ENCODE peak calls at places on chromosomes 7 and 10, in seven cellular contexts. L is ovary; K is A549; P is heart right ventricle; J is right cardiac atrium; W is CD8-positive, alpha-beta T cell; Y is tibial artery. Z is an unnamed sample.
A peak's percentile ranks its signal among the peaks of the same experiment; 100 is the strongest.

GRCh38 chr10:562142-562541 is 127.3 kb downstream of the DIP2C start:
- DNase-seq in L (no peak), K (no peak), P (no peak), J (no peak), W (no peak), Y (no peak), Z (no peak)

GRCh38 chr10:45375101-45375500 is 1.1 kb downstream of the ALOX5 start:
- DNase-seq in L (no peak), K (no peak), P (no peak), J (no peak), W (no peak), Y (no peak), Z (no peak)

GRCh38 chr7:89238156-89238555 is 442.6 kb upstream of the TEX47 start:
- DNase-seq in L (no peak), K (no peak), P (no peak), J (no peak), W (no peak), Y (no peak), Z (no peak)

GRCh38 chr7:133575726-133576125 is 322.8 kb downstream of the EXOC4 start:
- DNase-seq in L (no peak), K (no peak), P (no peak), J (no peak), W (no peak), Y (no peak), Z (no peak)

GRCh38 chr10:8705415-8705814 is 650.9 kb downstream of the GATA3 start:
- DNase-seq in L (no peak), K (no peak), P (no peak), J (no peak), W (no peak), Y (no peak), Z (no peak)

GRCh38 chr10:21505711-21506278 is 19.7 kb downstream of the SKIDA1 start:
- DNase-seq in L (no peak), K (no peak), P (no peak), J (no peak), W (no peak), Y (no peak), Z (no peak)

GRCh38 chr7:111986601-111987000 is 219.6 kb downstream of the DOCK4 start:
- DNase-seq in L (no peak), K (no peak), P (no peak), J (no peak), W (no peak), Y (no peak), Z (no peak)

GRCh38 chr10:33122014-33122788 is 164.2 kb upstream of the ITGB1 start:
- DNase-seq in L (no peak), K (peak; percentile 29), P (no peak), J (no peak), W (no peak), Y (no peak), Z (no peak)

GRCh38 chr10:71621783-71622526 is 97.6 kb downstream of the C10orf105 start:
- DNase-seq in L (peak; percentile 55), K (no peak), P (peak; percentile 36), J (no peak), W (no peak), Y (peak; percentile 35), Z (peak; percentile 32)

GRCh38 chr10:126563361-126563760 is 107.1 kb downstream of the C10orf90 start:
- DNase-seq in L (no peak), K (no peak), P (no peak), J (no peak), W (no peak), Y (no peak), Z (no peak)

GRCh38 chr10:102240467-102241036 is 760 bp downstream of the PITX3 start:
- DNase-seq in L (peak; percentile 50), K (no peak), P (no peak), J (peak; percentile 35), W (no peak), Y (no peak), Z (no peak)
- H3K4me3 ChIP-seq in L (peak overlapping the region; percentile 41), K (no peak overlapping the region), P (peak overlapping the region; percentile 79), J (peak overlapping the region; percentile 69), W (no peak overlapping the region), Y (peak overlapping the region; percentile 64), Z (peak overlapping the region; percentile 56)

GRCh38 chr10:122126763-122127659 is 138.0 kb downstream of the TACC2 start:
- DNase-seq in L (no peak), K (peak; percentile 80), P (peak; percentile 58), J (no peak), W (no peak), Y (peak; percentile 53), Z (no peak)
- H3K27ac ChIP-seq in L (no peak overlapping the region), K (peak overlapping the region; percentile 72), P (peak overlapping the region; percentile 54), J (peak overlapping the region; percentile 92), W (no peak overlapping the region), Y (peak overlapping the region; percentile 82), Z (no peak overlapping the region)

GRCh38 chr7:100152937-100153666 is 4.4 kb downstream of the LAMTOR4 start:
- DNase-seq in L (no peak), K (no peak), P (no peak), J (no peak), W (no peak), Y (no peak), Z (no peak)

GRCh38 chr7:100153713-100154519 is 4.6 kb downstream of the TRAPPC14 start:
- DNase-seq in L (no peak), K (no peak), P (no peak), J (no peak), W (no peak), Y (no peak), Z (no peak)

GRCh38 chr7:100155553-100156317 is 2.8 kb downstream of the TRAPPC14 start:
- DNase-seq in L (no peak), K (no peak), P (no peak), J (no peak), W (no peak), Y (no peak), Z (no peak)

GRCh38 chr7:100156331-100157068 is 2.0 kb downstream of the TRAPPC14 start:
- DNase-seq in L (no peak), K (no peak), P (no peak), J (no peak), W (peak; percentile 62), Y (no peak), Z (no peak)

DNA sequence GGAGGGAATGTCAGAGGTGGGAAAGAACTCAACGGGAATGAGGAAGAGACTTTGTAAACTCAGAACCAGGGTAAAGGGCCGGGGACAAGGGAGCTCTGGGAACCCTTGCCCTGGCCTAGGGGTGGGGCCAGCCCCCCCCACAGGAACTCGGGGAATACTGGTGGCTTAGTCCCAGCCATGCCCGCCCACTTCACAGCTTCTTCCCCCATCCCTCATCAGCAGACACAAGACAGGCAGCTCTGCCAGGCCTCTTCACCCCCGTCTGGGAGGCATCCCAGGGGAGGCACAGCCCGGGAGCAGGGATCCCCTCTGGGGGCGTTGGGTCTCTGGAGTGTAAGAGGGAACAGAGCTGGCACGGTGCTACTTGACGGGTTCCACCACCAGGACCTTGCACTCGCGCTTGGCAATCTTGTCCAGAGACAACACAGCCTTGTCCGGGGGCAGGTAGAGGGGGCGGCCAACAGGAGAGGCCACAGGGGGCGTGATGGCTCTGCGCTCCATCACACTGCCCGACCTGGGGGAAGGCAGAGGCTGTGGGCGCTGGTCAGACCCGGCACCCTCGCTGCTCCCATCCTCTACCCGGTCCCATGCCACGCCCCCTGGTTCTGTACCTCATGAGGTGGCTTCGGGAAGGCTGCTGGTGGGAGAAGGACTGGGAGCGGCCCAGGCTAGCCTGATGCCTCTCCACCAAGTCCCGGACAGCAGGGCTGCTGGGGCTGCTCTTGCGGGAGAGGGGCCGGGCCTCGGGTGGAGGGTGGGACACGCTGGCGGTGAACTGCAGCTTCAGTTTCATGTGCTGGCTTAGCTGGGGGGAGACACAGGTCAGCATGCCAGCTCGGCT is 3.7 kb downstream of the TRAPPC14 start:
- DNase-seq in L (no peak), K (no peak), P (no peak), J (no peak), W (no peak), Y (no peak), Z (no peak)
- H3K4me1 ChIP-seq in L (peaks cover 3% of the 10 kb centered on the region), K (peaks cover 45% of the 10 kb centered on the region), P (peaks cover 17% of the 10 kb centered on the region), J (no peaks in the 10 kb centered on the region), W (peaks cover 46% of the 10 kb centered on the region), Y (peaks cover 28% of the 10 kb centered on the region), Z (peaks cover 9% of the 10 kb centered on the region)

GRCh38 chr10:124322191-124322980 is 96.3 kb downstream of the OAT start:
- DNase-seq in L (peak; percentile 25), K (no peak), P (no peak), J (no peak), W (no peak), Y (no peak), Z (no peak)

GRCh38 chr10:124324451-124324850 is 94.3 kb downstream of the OAT start:
- DNase-seq in L (peak; percentile 7), K (no peak), P (no peak), J (no peak), W (no peak), Y (no peak), Z (no peak)

GRCh38 chr10:124324856-124325657 is 93.7 kb downstream of the OAT start:
- DNase-seq in L (peak; percentile 13), K (no peak), P (no peak), J (no peak), W (no peak), Y (no peak), Z (no peak)

GRCh38 chr10:124323145-124323725 is 95.5 kb downstream of the OAT start:
- DNase-seq in L (peak; percentile 11), K (peak; percentile 35), P (no peak), J (no peak), W (no peak), Y (no peak), Z (no peak)

DNA sequence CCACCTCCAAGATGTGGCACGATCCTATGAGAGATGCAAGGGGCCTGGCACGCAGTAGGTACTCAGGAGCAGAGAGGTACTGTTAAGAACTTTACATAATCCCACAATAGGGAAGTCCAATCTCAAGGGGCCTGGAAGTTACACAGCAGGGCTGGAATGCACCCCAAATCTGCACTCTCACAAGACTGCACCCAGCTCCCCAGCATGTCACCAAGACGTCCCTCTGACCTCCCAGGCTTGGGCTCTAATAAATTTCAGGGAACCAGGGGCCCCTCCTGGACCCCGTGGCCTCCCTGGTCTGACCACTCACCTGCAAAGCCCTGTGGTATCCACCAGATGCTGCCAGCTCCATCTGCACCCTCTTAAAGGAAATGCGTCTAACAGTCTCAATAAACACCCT is 94.9 kb downstream of the OAT start:
- DNase-seq in L (peak; percentile 19), K (no peak), P (no peak), J (no peak), W (no peak), Y (no peak), Z (no peak)
- H3K4me3 ChIP-seq in L (no peak overlapping the region), K (no peak overlapping the region), P (no peak overlapping the region), J (no peak overlapping the region), W (no peak overlapping the region), Y (no peak overlapping the region), Z (no peak overlapping the region)

GRCh38 chr10:14530465-14530864 is 199.7 kb upstream of the FRMD4A start:
- DNase-seq in L (no peak), K (no peak), P (no peak), J (no peak), W (no peak), Y (no peak), Z (no peak)

GRCh38 chr10:14534152-14534551 is 203.4 kb upstream of the FRMD4A start:
- DNase-seq in L (no peak), K (no peak), P (no peak), J (no peak), W (no peak), Y (no peak), Z (no peak)

GRCh38 chr10:14535497-14536199 is 204.9 kb upstream of the FRMD4A start:
- DNase-seq in L (no peak), K (no peak), P (no peak), J (no peak), W (no peak), Y (no peak), Z (no peak)

GRCh38 chr10:14533295-14533694 is 202.6 kb upstream of the FRMD4A start:
- DNase-seq in L (no peak), K (no peak), P (no peak), J (no peak), W (no peak), Y (no peak), Z (no peak)

GRCh38 chr10:14532473-14533251 is 201.9 kb upstream of the FRMD4A start:
- DNase-seq in L (no peak), K (peak; percentile 81), P (no peak), J (no peak), W (no peak), Y (no peak), Z (peak; percentile 62)
- H3K27ac ChIP-seq in L (no peak overlapping the region), K (peak overlapping the region; percentile 75), P (no peak overlapping the region), J (no peak overlapping the region), W (no peak overlapping the region), Y (no peak overlapping the region), Z (no peak overlapping the region)

Z was measured in testis.